ENCODE peak calls at places on chromosome 2, in four cellular contexts. D is heart right ventricle, Z is spleen, W is foreskin fibroblast. O is an unnamed sample.

GRCh38 chr2:47644351-47644750 is 138.6 kb upstream of the MSH6 start:
- DNase-seq in W (no peak), Z (no peak), D (no peak), O (peak)

GRCh38 chr2:203740741-203741363 is 34.4 kb downstream of the CD28 start:
- DNase-seq in D (no peak), W (peak), Z (no peak), O (no peak)

GRCh38 chr2:177881001-177881748 is 191.4 kb downstream of the PDE11A start:
- DNase-seq in W (no peak), Z (no peak), D (no peak), O (no peak)

GRCh38 chr2:172336681-172337080 is 90.7 kb upstream of the ITGA6 start:
- DNase-seq in D (no peak), W (no peak), Z (no peak), O (no peak)

GRCh38 chr2:41283079-41283765 is 764.6 kb upstream of the PKDCC start:
- DNase-seq in Z (no peak), D (no peak), W (no peak), O (no peak)

GRCh38 chr2:8644605-8645175 is 37.2 kb upstream of the ID2 start:
- DNase-seq in D (peak), Z (peak), W (no peak), O (no peak)

GRCh38 chr2:196987654-196988364 is 61.3 kb upstream of the PGAP1 start:
- DNase-seq in D (no peak), W (peak), Z (no peak), O (no peak)

GRCh38 chr2:68196120-68196716 is 38.5 kb downstream of the PNO1 start:
- DNase-seq in W (no peak), D (no peak), Z (no peak), O (no peak)

GRCh38 chr2:238702276-238702675 is 145.6 kb upstream of the TWIST2 start:
- DNase-seq in W (no peak), D (no peak), Z (no peak), O (peak)

GRCh38 chr2:101026923-101027469 is 24.9 kb downstream of the RPL31 start:
- DNase-seq in D (no peak), W (no peak), Z (no peak), O (no peak)

GRCh38 chr2:127169066-127169660 is 50.9 kb downstream of the CYP27C1 start:
- DNase-seq in D (no peak), W (no peak), Z (peak), O (no peak)

GRCh38 chr2:71361631-71362030 is 30.0 kb downstream of the ZNF638 start:
- DNase-seq in D (no peak), W (no peak), Z (no peak), O (no peak)

GRCh38 chr2:30266051-30266621 is 34.8 kb downstream of the LBH start:
- DNase-seq in Z (peak), W (no peak), D (no peak), O (no peak)

GRCh38 chr2:165596788-165597187 is 127.3 kb downstream of the CSRNP3 start:
- DNase-seq in W (no peak), Z (no peak), D (no peak), O (no peak)

GRCh38 chr2:20533993-20534591 is 87.2 kb downstream of the RHOB start:
- DNase-seq in W (no peak), D (no peak), Z (peak), O (no peak)

GRCh38 chr2:217293607-217294006 is 433.7 kb upstream of the TNP1 start:
- DNase-seq in W (no peak), Z (no peak), D (no peak), O (no peak)

GRCh38 chr2:229071292-229071976 is 199.7 kb downstream of the PID1 start:
- DNase-seq in Z (no peak), D (no peak), W (peak), O (no peak)

GRCh38 chr2:146412625-146413024 is 1432.2 kb upstream of the ACVR2A start:
- DNase-seq in W (no peak), D (no peak), Z (peak), O (no peak)

GRCh38 chr2:15640291-15640711 is 48.6 kb downstream of the DDX1 start:
- DNase-seq in D (no peak), Z (no peak), W (peak), O (peak)

GRCh38 chr2:217918220-217919024 is 84.4 kb downstream of the TNS1 start:
- DNase-seq in D (no peak), W (no peak), Z (no peak), O (no peak)

GRCh38 chr2:201923436-201923975 is 110.1 kb upstream of the FZD7 start:
- DNase-seq in Z (no peak), W (no peak), D (no peak), O (no peak)

GRCh38 chr2:10453899-10454298 is 5.8 kb upstream of the ODC1 start:
- DNase-seq in Z (no peak), W (no peak), D (no peak), O (no peak)

GRCh38 chr2:126824663-126825062 is 74.0 kb upstream of the TEX51 start:
- DNase-seq in D (no peak), Z (no peak), W (no peak), O (no peak)

GRCh38 chr2:77834360-77835002 is 312.3 kb upstream of the LRRTM4 start:
- DNase-seq in Z (no peak), D (no peak), W (no peak), O (no peak)

GRCh38 chr2:172995323-172996244 is 80.1 kb upstream of the MAP3K20 start:
- DNase-seq in Z (no peak), W (peak), D (peak), O (no peak)

GRCh38 chr2:236743623-236744280 is 174.1 kb downstream of the ACKR3 start:
- DNase-seq in D (no peak), Z (no peak), W (peak), O (peak)

GRCh38 chr2:73068147-73068546 is 3.4 kb downstream of the SFXN5 start:
- DNase-seq in Z (no peak), D (no peak), W (no peak), O (no peak)

GRCh38 chr2:72917138-72917874 is at the start of gene EMX1:
- DNase-seq in Z (peak), D (no peak), W (no peak), O (no peak)

GRCh38 chr2:223180463-223180862 is 128.5 kb downstream of the KCNE4 start:
- DNase-seq in D (no peak), Z (no peak), W (peak), O (no peak)

GRCh38 chr2:79585701-79586428 is 73.0 kb downstream of the CTNNA2 start:
- DNase-seq in W (no peak), Z (no peak), D (no peak), O (no peak)

DNA sequence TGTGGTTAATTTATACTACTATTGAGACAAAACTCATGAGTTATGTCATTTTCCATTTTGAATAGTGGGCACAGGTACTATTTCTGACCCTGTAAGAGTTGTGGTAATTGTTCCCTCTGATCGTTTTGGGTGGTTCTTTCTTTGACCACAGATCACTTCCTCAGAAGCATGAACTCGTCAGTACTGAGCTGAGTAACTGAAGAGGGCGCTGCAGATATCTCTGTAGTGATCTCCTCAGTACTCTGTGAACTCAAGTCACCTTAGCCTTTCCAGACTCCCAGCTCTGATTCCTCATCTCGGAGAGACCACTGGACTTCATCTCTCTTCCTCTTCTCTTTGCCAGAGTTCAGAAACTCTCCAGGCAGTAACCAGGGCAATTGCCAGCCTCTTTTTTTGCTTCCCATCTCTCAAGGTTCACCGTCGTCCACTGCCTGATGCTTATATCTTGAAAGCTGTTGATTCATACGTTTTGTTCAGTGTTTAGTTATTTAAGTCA is 9.4 kb upstream of the IL1RL1 start:
- DNase-seq in W (no peak), D (no peak), Z (no peak), O (peak)
- TF ChIP-seq CTCF in W (no peak), D (peak), Z (no peak), O (no peak)

DNA sequence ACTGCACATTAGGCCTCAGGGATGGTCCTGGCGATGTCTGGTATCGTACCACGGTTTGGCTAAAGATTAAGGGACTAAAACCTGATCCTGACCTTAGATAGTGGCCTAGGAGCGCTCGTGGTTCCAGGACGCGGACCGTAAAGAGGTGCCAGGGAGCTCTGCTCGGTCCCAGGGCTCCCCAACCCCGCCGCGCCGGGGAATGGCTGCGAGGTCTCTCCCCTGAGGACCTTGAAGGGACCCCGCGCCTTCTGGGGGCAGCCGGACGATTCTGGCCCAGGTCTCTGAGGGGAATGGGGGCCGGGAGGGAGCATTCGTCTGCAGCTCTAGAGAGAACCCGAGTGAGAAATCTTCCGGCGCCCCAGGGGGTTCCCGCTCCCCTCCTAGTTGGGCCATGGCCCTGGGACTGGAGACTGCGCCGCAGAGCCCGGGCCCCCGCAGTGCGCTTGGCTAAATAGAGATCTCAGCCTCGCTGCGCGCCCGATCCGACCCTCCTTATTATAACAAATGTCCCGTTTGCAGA is 1.8 kb downstream of the PAX8 start:
- DNase-seq in Z (no peak), W (no peak), D (no peak), O (no peak)
- H3K4me3 ChIP-seq in Z (peak), W (no peak), D (peak), O (no peak)

DNA sequence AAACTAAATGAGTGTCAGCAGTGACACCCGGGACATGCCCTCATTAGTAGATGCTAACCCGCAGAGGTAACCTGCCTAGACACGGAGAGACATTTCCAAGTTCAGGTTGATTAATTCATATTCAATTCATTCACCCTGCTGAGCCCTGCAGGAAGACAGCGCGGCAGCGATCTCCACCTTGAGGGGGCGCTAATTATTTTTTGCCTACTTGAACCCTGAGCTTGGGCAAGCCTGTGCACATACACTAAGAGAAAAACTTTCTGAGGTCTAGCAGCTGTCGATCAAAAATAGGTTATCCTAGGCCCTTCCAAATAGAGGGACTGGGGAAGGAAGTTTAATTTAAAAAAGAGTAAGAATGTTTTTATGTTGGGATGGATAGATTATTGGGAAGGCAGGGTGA is 1.3 kb upstream of the LYPD6 start:
- DNase-seq in Z (no peak), D (no peak), W (no peak), O (no peak)
- TF ChIP-seq CTCF in Z (no peak), D (peak), W (peak), O (no peak)

GRCh38 chr2:62478093-62478580 is 27.9 kb downstream of the TMEM17 start:
- DNase-seq in W (peak), Z (no peak), D (no peak), O (peak)

GRCh38 chr2:62477573-62477972 is 28.4 kb downstream of the TMEM17 start:
- DNase-seq in Z (no peak), W (no peak), D (no peak), O (no peak)

GRCh38 chr2:62474173-62474572 is 31.8 kb downstream of the TMEM17 start:
- DNase-seq in Z (no peak), W (no peak), D (no peak), O (no peak)

GRCh38 chr2:62473428-62473827 is 32.6 kb downstream of the TMEM17 start:
- DNase-seq in D (no peak), W (no peak), Z (no peak), O (no peak)

DNA sequence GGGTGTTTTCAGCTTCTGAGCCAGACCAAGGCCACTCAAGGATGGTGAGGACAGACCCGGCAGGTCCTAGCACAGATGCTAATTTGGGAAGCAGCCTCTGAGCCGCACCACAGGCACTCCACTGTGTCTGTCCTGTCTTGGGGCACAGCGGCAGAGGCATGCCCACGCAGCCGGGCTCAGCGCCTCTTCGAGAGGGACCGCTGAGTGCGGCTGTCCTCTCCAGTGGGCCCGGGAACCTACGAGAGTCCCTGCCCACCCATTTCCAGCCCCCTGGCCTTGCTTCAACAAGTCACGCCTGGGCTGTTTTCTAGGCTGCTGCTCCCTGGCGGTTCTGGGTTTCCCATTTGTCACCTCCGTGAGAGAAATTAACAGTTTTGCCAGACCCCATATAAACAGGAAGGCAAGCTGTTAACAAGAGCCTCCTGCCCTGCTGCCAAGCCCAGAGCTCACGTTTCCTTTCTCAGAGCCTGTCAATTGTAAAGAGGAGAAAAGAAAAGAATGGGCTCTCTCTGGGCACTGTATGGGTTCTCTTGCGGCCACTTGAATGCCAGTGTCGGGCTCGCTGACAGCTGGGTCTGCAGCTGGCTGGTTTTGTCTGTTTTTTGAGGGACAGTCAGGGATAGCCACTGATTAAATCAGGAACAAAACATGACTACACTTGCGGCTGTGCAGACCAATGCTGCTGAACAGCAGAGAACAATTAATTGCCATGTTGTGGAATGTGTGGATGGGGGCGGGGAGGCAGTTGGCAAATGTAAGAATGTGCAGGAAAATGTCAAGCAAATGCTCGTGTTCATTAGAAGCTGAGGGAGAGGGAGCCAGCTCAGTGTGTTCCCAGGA is 30.6 kb downstream of the TMEM17 start:
- DNase-seq in D (no peak), Z (peak), W (no peak), O (no peak)
- H3K4me3 ChIP-seq in D (peak), Z (no peak), W (no peak), O (no peak)

DNA sequence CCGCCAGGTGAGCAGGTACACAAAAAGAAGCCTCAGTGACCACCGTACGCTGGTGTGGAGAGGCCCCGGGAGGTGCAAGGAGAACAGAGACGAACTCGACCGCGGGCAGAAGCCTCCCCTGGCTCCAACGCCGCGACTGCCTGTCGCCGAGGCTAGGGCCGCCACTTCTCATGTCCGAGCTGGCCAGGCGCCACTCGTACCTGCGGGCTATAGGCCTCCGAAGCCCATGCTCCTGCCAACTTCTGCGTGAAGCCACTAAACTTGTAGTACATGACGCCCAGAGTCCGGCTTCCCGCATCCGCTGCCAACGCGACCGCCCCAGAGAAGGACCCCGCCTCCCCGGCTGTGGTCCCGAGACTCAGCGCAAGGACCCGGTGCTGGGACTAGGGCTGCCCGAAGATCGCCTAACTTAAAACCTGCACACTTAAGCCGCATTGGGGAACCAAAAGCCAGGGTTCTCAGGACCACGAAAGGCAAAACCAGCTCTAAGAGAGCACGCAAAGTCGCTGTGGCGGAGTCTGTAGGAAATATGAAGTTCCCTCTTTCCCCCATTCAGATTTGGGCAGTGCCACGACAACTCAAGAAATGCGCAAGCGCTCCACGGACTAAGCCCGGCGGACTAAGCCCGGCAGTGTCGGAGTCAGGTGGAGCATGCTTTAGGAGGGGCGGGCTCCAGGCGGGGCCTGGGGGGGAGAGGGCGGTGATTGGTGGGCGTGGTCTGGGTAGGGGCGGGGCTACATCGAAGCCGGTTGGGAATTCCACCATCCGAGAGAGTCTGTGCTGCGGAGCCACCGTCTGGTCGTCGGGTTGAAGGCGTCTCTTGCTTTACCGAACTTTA is at the start of gene COX7A2L:
- DNase-seq in W (peak), D (peak), Z (peak), O (peak)
- TF ChIP-seq CTCF in W (no peak), D (peak), Z (no peak), O (no peak)

GRCh38 chr2:24930768-24931167 is 10.7 kb upstream of the ADCY3 start:
- DNase-seq in D (no peak), Z (peak), W (peak), O (peak)
- H3K4me3 ChIP-seq in D (no peak), Z (no peak), W (no peak), O (no peak)

GRCh38 chr2:10222-10875 is 36.0 kb downstream of the FAM110C start:
- DNase-seq in D (no peak), Z (peak), W (no peak), O (peak)

GRCh38 chr2:11248-11941 is 34.9 kb downstream of the FAM110C start:
- DNase-seq in Z (peak), W (no peak), D (peak), O (peak)
- TF ChIP-seq CTCF in Z (no peak), W (peak), D (peak), O (no peak)

GRCh38 chr2:176096986-176097819 is 2.4 kb upstream of the HOXD12 start:
- DNase-seq in Z (peak), D (peak), W (peak), O (peak)
- H3K4me3 ChIP-seq in Z (peak), D (peak), W (peak), O (no peak)

GRCh38 chr2:180991361-180991760 is 11.0 kb downstream of the UBE2E3 start:
- DNase-seq in W (no peak), Z (no peak), D (no peak), O (no peak)
- TF ChIP-seq CTCF in W (no peak), Z (no peak), D (no peak), O (no peak)